ENCODE peak calls at places on chromosomes 7 and 10, in six cellular contexts. O is K562, W is stomach, Q is sigmoid colon, K is SK-N-SH, R is H1. M is an unnamed sample.

GRCh38 chr7:41425926-41426325 is 277.0 kb downstream of the INHBA start:
- DNase-seq in O (no peak), W (no peak), Q (no peak), K (no peak), R (no peak), M (no peak)

GRCh38 chr10:12432402-12433189 is 83.2 kb downstream of the CAMK1D start:
- DNase-seq in O (no peak), W (no peak), Q (no peak), K (no peak), R (no peak), M (peak; percentile 41)

GRCh38 chr10:78756604-78757442 is 311.9 kb upstream of the ZMIZ1 start:
- DNase-seq in O (no peak), W (peak; percentile 41), Q (peak; percentile 95), K (no peak), R (no peak), M (peak; percentile 50)

GRCh38 chr7:41916450-41916927 is 213.6 kb upstream of the INHBA start:
- DNase-seq in O (no peak), W (no peak), Q (peak; percentile 68), K (no peak), R (no peak), M (no peak)

GRCh38 chr10:134205-134742 is 981 bp upstream of the ZMYND11 start:
- DNase-seq in O (no peak), W (no peak), Q (no peak), K (no peak), R (no peak), M (no peak)

GRCh38 chr7:78398576-78398975 is 600.0 kb downstream of the PHTF2 start:
- DNase-seq in O (no peak), W (no peak), Q (no peak), K (no peak), R (no peak), M (no peak)

GRCh38 chr10:79202188-79203013 is 133.6 kb downstream of the ZMIZ1 start:
- DNase-seq in O (peak; percentile 72), W (peak; percentile 49), Q (peak; percentile 83), K (peak; percentile 73), R (no peak), M (peak; percentile 38)

GRCh38 chr10:131886181-131886716 is 14.6 kb upstream of the PPP2R2D start:
- DNase-seq in O (no peak), W (no peak), Q (peak; percentile 47), K (no peak), R (no peak), M (no peak)

GRCh38 chr7:137948083-137948844 is 53.6 kb downstream of the CREB3L2 start:
- DNase-seq in O (no peak), W (no peak), Q (no peak), K (no peak), R (no peak), M (no peak)

GRCh38 chr10:58625070-58625469 is 112.4 kb downstream of the BICC1 start:
- DNase-seq in O (no peak), W (no peak), Q (no peak), K (no peak), R (no peak), M (no peak)
- TF ChIP-seq POLR2AphosphoS5 in O (no peak), W (no peak), Q (no peak), K (peak; percentile 41), R (no peak), M (no peak)

GRCh38 chr10:53395449-53395848 is 622.9 kb upstream of the MBL2 start:
- DNase-seq in O (no peak), W (no peak), Q (no peak), K (no peak), R (no peak), M (no peak)
- TF ChIP-seq EP300 in O (no peak), W (no peak), Q (no peak), K (no peak), R (peak; percentile 71), M (no peak)

GRCh38 chr7:32891046-32891799 is at the start of gene KBTBD2:
- DNase-seq in O (peak; percentile 95), W (peak; percentile 82), Q (peak; percentile 92), K (peak; percentile 92), R (no peak), M (peak; percentile 85)

GRCh38 chr7:32891800-32892520 is 400 bp upstream of the KBTBD2 start:
- DNase-seq in O (peak; percentile 98), W (peak; percentile 95), Q (peak; percentile 98), K (peak; percentile 96), R (peak; percentile 85), M (peak; percentile 97)

GRCh38 chr7:32893722-32894121 is 2.2 kb upstream of the KBTBD2 start:
- DNase-seq in O (no peak), W (no peak), Q (no peak), K (no peak), R (no peak), M (no peak)

GRCh38 chr7:32893225-32893560 is 1.6 kb upstream of the KBTBD2 start:
- DNase-seq in O (no peak), W (no peak), Q (no peak), K (no peak), R (no peak), M (no peak)

DNA sequence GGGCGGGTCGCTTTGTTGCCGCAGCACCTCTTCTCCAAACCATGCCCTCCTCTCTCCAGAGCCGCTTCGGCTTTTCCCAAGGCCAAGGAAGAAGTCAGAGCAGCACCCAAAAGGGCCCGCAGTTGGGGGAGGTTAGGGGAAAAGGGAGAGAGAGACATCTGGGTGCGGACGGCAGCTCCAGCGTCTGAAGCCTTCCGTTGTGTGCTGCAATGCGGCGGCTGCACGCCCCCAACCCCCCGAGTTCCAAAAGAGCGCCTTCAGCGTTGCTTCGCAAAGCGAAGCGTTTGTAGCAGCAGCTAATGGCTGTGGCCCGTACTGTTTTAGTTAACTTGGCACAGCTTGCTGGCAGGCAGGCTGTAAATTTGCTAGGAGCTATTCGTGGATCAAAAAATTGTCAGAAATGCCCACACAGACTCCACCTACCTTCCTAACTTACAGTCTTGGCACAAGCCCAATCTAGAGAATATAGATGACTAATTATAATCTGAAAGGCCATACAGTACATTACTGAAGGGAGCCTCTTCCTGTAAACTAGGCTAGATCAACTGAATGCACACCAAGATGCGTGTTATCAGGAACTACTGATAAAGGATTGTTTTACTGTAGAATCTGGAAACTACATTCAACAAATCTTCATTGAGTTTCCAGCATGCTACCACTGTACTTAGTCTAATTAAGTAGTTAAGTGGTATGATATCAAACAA is 1.1 kb upstream of the KBTBD2 start:
- DNase-seq in O (peak; percentile 78), W (peak; percentile 36), Q (peak; percentile 76), K (peak; percentile 51), R (no peak), M (peak; percentile 49)
- TF ChIP-seq POLR2AphosphoS5 in O (no peak), W (no peak), Q (peak; percentile 5), K (no peak), R (peak; percentile 67), M (no peak)

DNA sequence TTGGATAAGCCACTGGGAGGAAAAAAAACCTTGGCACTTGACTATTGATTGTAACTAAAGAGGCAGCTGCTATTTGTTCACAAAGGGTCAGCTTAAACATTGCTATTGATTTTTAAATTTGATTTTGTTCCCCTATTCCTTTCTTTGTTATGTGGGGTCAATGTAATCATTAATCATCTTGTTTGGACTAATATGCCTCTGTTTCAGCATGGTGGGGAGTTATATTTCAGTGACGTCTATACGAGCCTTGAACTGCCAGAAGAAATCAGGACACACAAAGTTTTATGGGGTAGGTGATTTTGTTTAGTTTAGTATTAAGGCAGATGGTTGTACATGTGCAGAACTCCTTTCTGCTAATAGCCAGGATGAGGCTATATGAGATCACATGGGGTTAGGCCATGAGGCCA is 7.5 kb downstream of the AS3MT start:
- DNase-seq in O (no peak), W (no peak), Q (no peak), K (no peak), R (no peak), M (no peak)
- TF ChIP-seq EP300 in O (no peak), W (no peak), Q (no peak), K (no peak), R (no peak), M (no peak)

GRCh38 chr10:3776796-3777571 is 8.0 kb downstream of the KLF6 start:
- DNase-seq in O (peak; percentile 55), W (peak; percentile 71), Q (peak; percentile 76), K (no peak), R (no peak), M (peak; percentile 72)
- TF ChIP-seq POLR2AphosphoS5 in O (peak; percentile 47), W (no peak), Q (peak; percentile 59), K (no peak), R (no peak), M (peak; percentile 86)

DNA sequence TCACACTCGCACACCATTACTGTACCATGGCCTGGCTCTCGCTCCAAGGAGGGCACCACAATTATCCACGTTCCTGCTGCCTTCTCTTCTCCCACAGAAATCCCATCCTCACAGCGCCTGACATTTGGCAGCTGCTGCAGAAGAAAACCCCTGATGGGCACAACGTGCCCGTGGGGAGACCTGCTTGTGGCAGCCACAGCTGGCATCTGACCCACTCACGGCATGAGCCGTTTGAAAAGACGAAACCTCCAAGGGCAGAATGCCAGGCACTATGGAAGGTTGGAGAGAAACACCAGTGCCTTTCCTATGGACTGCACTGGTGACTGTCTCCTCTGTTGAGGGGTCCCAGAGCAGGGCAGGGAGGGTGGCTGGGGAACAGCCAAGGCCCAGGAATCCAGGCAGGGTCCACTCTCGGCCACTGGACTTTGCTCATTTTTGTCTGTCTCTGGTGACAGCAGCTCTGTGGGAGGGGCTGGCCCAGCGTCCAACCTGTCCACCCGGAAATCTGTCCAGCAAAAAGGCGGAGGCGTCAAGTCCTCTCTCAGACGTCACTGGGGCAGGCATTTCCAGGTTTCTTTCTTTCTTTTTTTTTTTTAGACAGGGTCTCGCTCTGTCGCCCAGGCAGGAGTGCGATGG is 61.0 kb upstream of the MKRN1 start:
- DNase-seq in O (no peak), W (no peak), Q (no peak), K (no peak), R (no peak), M (no peak)
- TF ChIP-seq EP300 in O (no peak), W (no peak), Q (no peak), K (no peak), R (no peak), M (no peak)

GRCh38 chr7:102874166-102874829 is 38.5 kb upstream of the LRRC17 start:
- DNase-seq in O (no peak), W (no peak), Q (no peak), K (no peak), R (no peak), M (no peak)

GRCh38 chr7:102874966-102875365 is 37.8 kb upstream of the LRRC17 start:
- DNase-seq in O (no peak), W (no peak), Q (no peak), K (no peak), R (no peak), M (no peak)

GRCh38 chr7:102872460-102872859 is 40.3 kb upstream of the LRRC17 start:
- DNase-seq in O (no peak), W (no peak), Q (no peak), K (no peak), R (no peak), M (no peak)

GRCh38 chr7:102873470-102874165 is 39.2 kb upstream of the LRRC17 start:
- DNase-seq in O (no peak), W (no peak), Q (no peak), K (no peak), R (no peak), M (no peak)

DNA sequence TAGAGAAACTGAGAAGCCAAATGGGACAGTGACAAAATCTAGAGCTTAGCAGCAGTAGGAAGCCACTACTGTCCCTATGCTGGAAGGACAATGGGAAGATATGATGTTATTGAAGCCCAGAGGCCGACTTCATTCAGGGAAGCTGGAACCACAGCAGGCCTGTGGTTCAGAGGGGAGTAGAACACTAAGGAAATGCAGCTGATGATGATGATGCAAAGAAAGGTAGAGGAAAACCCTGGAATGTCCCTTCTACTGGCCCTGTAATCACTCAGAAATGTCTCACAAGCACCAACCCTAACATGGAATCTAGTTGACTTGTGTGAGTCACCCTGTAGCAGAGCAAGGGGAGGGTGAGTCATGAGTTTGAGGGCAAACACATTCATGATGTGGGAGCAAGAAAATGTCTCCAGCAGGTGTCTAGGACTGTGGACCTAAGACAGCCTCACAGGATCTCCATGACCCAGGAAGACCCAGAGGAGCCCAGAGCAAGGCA is 37.1 kb upstream of the LRRC17 start:
- DNase-seq in O (peak; percentile 65), W (peak; percentile 27), Q (no peak), K (no peak), R (peak; percentile 10), M (no peak)
- TF ChIP-seq POLR2AphosphoS5 in O (no peak), W (no peak), Q (no peak), K (peak; percentile 96), R (no peak), M (no peak)

M was measured in transverse colon.